ENCODE peak calls at places on chromosomes 11 and 22, in ten cellular contexts. L is AG04450, Q is uterus, H is RWPE1, M is H9, A is progenitor cell of endocrine pancreas, W is MM.1S, F is dorsolateral prefrontal cortex, N is heart right ventricle, K is A549. U is an unnamed sample.

GRCh38 chr22:22076937-22077703 is 94.5 kb upstream of the TOP3B start:
- DNase-seq in L (no peak), Q (no peak), H (peak), M (no peak), A (no peak), W (no peak), F (no peak), N (no peak), K (no peak), U (no peak)

GRCh38 chr11:65428578-65429068 is 6.0 kb downstream of the NEAT1 start:
- DNase-seq in L (no peak), Q (peak), H (no peak), M (no peak), A (no peak), W (no peak), F (peak), N (no peak), K (no peak), U (no peak)

GRCh38 chr22:45207981-45208664 is 32.6 kb downstream of the KIAA0930 start:
- DNase-seq in L (peak), Q (no peak), H (no peak), M (peak), A (no peak), W (no peak), F (no peak), N (no peak), K (no peak), U (no peak)

GRCh38 chr11:111922803-111923202 is 4.1 kb downstream of the C11orf52 start:
- DNase-seq in L (no peak), Q (no peak), H (no peak), M (no peak), A (no peak), W (no peak), F (no peak), N (no peak), K (no peak), U (no peak)

GRCh38 chr11:77410076-77410827 is 63.6 kb downstream of the PAK1 start:
- DNase-seq in L (no peak), Q (no peak), H (no peak), M (no peak), A (no peak), W (no peak), F (no peak), N (no peak), K (no peak), U (no peak)

GRCh38 chr22:37069719-37070118 is 18.2 kb downstream of the KCTD17 start:
- DNase-seq in L (no peak), Q (no peak), H (no peak), M (no peak), A (no peak), W (no peak), F (no peak), N (no peak), K (no peak), U (no peak)

GRCh38 chr11:86183694-86184093 is 60.9 kb upstream of the EED start:
- DNase-seq in L (no peak), Q (no peak), H (no peak), M (no peak), A (no peak), W (peak), F (no peak), N (no peak), K (no peak), U (no peak)

GRCh38 chr11:121298770-121299169 is 6.2 kb downstream of the SC5D start:
- DNase-seq in L (no peak), Q (no peak), H (no peak), M (peak), A (no peak), W (no peak), F (no peak), N (no peak), K (no peak), U (no peak)

GRCh38 chr11:66883021-66883968 is 26.4 kb downstream of the LRFN4 start:
- DNase-seq in L (no peak), Q (no peak), H (no peak), M (peak), A (peak), W (peak), F (peak), N (peak), K (peak), U (peak)

GRCh38 chr11:38460429-38460828 is 1862.4 kb upstream of the RAG2 start:
- DNase-seq in L (no peak), Q (no peak), H (no peak), M (no peak), A (no peak), W (no peak), F (no peak), N (no peak), K (no peak), U (no peak)

GRCh38 chr22:24060375-24060788 is 49.3 kb downstream of the CABIN1 start:
- DNase-seq in L (peak), Q (no peak), H (no peak), M (no peak), A (no peak), W (no peak), F (no peak), N (no peak), K (peak), U (no peak)

GRCh38 chr11:3037041-3037944 is 19.9 kb downstream of the CARS1 start:
- DNase-seq in L (peak), Q (peak), H (peak), M (peak), A (peak), W (peak), F (peak), N (peak), K (peak), U (peak)

GRCh38 chr11:13335319-13335718 is 57.7 kb downstream of the BMAL1 start:
- DNase-seq in L (no peak), Q (peak), H (peak), M (peak), A (peak), W (peak), F (peak), N (peak), K (peak), U (peak)

GRCh38 chr11:129636926-129637325 is 178.7 kb upstream of the TMEM45B start:
- DNase-seq in L (no peak), Q (no peak), H (peak), M (no peak), A (no peak), W (no peak), F (no peak), N (no peak), K (no peak), U (no peak)

GRCh38 chr22:25154686-25154999 is 45.0 kb upstream of the CRYBB3 start:
- DNase-seq in L (no peak), Q (no peak), H (no peak), M (no peak), A (no peak), W (no peak), F (no peak), N (no peak), K (no peak), U (no peak)

GRCh38 chr22:39773976-39774539 is 119.5 kb downstream of the ENTHD1 start:
- DNase-seq in L (no peak), Q (no peak), H (no peak), M (no peak), A (no peak), W (peak), F (no peak), N (no peak), K (no peak), U (peak)

DNA sequence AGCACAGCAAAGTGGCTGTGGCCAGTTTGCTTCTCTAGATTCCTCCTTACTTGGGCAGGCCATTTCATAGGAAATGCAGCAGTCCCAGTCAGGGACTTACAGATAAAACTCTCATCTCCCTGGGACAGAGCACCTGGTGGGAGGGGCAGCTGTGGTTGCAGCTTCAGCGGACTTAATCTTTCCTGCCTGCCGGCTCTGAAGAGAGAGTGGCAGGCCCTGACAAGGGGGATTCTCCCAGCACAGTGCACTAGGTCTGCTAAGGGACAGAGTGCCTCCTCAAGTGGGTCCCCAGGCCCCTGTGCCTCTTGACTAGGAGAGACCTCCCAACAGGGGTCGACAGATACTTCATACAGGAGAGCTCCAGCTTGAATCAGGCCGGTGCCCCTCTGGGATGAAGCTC is 1649.1 kb downstream of the LRRC4C start:
- DNase-seq in L (no peak), Q (no peak), H (no peak), M (peak), A (no peak), W (no peak), F (no peak), N (no peak), K (no peak), U (no peak)
- TF ChIP-seq CTCF in L (no peak), Q (no peak), H (no peak), M (no peak), A (no peak), W (no peak), F (no peak), N (no peak), K (no peak), U (no peak)

DNA sequence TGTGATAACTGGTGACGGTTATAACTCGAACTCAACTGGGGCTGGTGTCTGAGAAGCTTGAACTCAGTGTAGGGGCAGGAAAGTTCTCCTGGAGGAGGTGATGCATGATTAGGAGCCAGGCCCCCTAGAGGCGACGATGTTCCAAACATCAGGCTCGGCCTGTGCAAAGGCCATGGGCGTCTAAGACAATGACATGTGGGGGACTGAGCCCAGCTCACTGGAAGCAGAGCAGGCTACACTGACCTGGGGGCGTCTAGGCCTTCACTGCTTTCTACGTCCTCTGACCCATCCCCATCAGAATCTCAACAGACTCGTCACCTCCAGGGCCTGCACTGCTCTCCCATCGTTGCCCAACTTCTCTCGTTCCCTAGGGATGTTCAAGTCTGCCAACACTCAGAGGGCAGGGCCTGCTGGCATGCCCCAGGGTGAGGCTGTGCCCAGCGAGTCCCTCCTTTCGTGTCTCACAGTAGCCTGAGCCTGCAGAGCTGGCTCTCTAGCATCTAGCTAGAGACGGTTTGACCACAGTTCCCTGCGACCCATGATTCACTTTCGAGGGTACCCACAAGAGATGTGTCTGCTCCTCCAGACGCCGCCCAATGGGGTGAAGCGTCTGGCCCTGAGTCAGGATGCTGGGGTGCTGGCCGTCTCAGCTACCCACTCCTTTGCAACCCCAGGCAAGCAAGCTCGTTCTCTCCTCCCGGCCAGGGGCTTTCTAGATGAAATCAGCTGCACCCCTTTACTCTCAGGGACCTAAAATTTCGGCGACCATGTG is 1.1 kb upstream of the ATG16L2 start:
- DNase-seq in L (no peak), Q (no peak), H (peak), M (peak), A (no peak), W (peak), F (no peak), N (no peak), K (peak), U (peak)
- TF ChIP-seq CTCF in L (peak), Q (peak), H (peak), M (peak), A (peak), W (peak), F (peak), N (peak), K (peak), U (peak)

GRCh38 chr22:35341090-35341874 is 39.6 kb upstream of the HMOX1 start:
- DNase-seq in L (no peak), Q (no peak), H (no peak), M (no peak), A (no peak), W (no peak), F (no peak), N (no peak), K (no peak), U (no peak)
- TF ChIP-seq CTCF in L (no peak), Q (no peak), H (no peak), M (no peak), A (no peak), W (no peak), F (no peak), N (no peak), K (no peak), U (no peak)

DNA sequence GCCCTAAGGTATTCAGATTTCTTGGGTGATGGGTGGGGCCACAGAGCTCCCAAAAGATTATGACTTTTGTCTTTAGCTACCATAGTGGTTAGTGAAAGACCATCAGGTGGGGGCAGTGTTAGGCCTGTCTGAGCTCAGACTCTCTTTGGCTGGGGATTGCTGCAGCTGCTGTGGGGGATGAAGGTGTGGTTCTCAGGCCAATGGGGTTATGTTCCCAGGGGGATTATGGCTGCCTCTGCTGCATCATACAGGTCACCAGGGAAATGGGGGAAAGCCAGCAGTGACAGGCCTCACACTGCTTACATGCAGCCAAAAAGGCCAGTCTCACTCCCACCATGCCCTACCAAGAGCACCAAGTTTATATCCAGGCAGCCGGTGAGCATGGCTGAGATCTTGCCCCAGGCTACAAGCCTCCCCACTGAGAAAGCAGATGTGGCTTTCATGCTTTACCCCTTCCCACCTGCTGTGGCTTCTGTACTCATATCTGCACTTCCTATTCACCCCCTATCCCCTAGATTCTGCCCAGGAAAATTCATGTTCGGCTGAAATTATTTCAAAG is 24.8 kb downstream of the CNTF start:
- DNase-seq in L (no peak), Q (no peak), H (no peak), M (no peak), A (no peak), W (peak), F (no peak), N (no peak), K (no peak), U (peak)
- TF ChIP-seq CTCF in L (no peak), Q (no peak), H (no peak), M (no peak), A (no peak), W (no peak), F (no peak), N (no peak), K (no peak), U (no peak)

U was measured in GM20000.